ENCODE peak calls at places on chromosomes 12 and 14, in ten cellular contexts. D is ureter, N is A549, V is HEK293T, T is NCI-H1105, H is RPMI8226, W is NCI-H82, F is NCI-H1694 treated with DMSO at 0.1 percent for 48 hours, I is sigmoid colon, Y is psoas muscle. O is an unnamed sample.
A peak's percentile ranks its signal among the peaks of the same experiment; 100 is the strongest.

GRCh38 chr14:50260511-50260910 is 29.1 kb upstream of the SOS2 start:
- DNase-seq in D (no peak), N (no peak), V (peak; percentile 27), T (no peak), H (peak; percentile 15), W (peak; percentile 35), F (peak; percentile 1), I (no peak), Y (no peak), O (no peak)

GRCh38 chr14:70181276-70181675 is 7.5 kb downstream of the SLC8A3 start:
- DNase-seq in D (no peak), N (no peak), V (no peak), T (no peak), H (no peak), W (no peak), F (peak; percentile 25), I (no peak), Y (no peak), O (no peak)

GRCh38 chr14:50560929-50561280 is 960 bp downstream of the ATL1 start:
- DNase-seq in D (peak; percentile 86), N (peak; percentile 26), V (peak; percentile 52), T (peak; percentile 76), H (no peak), W (peak; percentile 78), F (peak; percentile 71), I (peak; percentile 94), Y (peak; percentile 85), O (peak; percentile 80)

GRCh38 chr12:55935742-55936151 is 4.8 kb downstream of the DGKA start:
- DNase-seq in D (no peak), N (no peak), V (no peak), T (no peak), H (no peak), W (no peak), F (no peak), I (peak; percentile 78), Y (peak; percentile 51), O (no peak)

GRCh38 chr14:102622262-102622885 is 29.9 kb downstream of the RCOR1 start:
- DNase-seq in D (no peak), N (no peak), V (no peak), T (no peak), H (no peak), W (peak; percentile 58), F (no peak), I (no peak), Y (no peak), O (no peak)

GRCh38 chr12:120639771-120640721 is at the start of gene CABP1:
- DNase-seq in D (no peak), N (peak; percentile 56), V (peak; percentile 73), T (peak; percentile 45), H (peak; percentile 43), W (peak; percentile 77), F (no peak), I (no peak), Y (no peak), O (peak; percentile 35)

GRCh38 chr12:82627799-82628198 is 58.9 kb upstream of the TMTC2 start:
- DNase-seq in D (no peak), N (peak; percentile 20), V (peak; percentile 27), T (no peak), H (no peak), W (peak; percentile 55), F (peak; percentile 20), I (no peak), Y (no peak), O (no peak)

GRCh38 chr12:12384601-12385321 is 27.9 kb downstream of the BORCS5 start:
- DNase-seq in D (no peak), N (no peak), V (no peak), T (no peak), H (no peak), W (no peak), F (no peak), I (no peak), Y (no peak), O (no peak)

GRCh38 chr14:42671636-42672035 is 1065.0 kb downstream of the LRFN5 start:
- DNase-seq in D (no peak), N (no peak), V (no peak), T (no peak), H (no peak), W (no peak), F (no peak), I (no peak), Y (no peak), O (no peak)

GRCh38 chr12:117994551-117995438 is 21.7 kb upstream of the RFC5 start:
- DNase-seq in D (no peak), N (no peak), V (no peak), T (no peak), H (no peak), W (no peak), F (no peak), I (no peak), Y (no peak), O (no peak)

GRCh38 chr14:52853522-52853854 is 62.1 kb upstream of the GNPNAT1 start:
- DNase-seq in D (no peak), N (no peak), V (no peak), T (no peak), H (no peak), W (no peak), F (no peak), I (no peak), Y (no peak), O (no peak)

GRCh38 chr14:72755766-72756165 is 138.1 kb downstream of the DPF3 start:
- DNase-seq in D (no peak), N (no peak), V (no peak), T (no peak), H (no peak), W (no peak), F (no peak), I (no peak), Y (no peak), O (no peak)

GRCh38 chr12:106897082-106897481 is 58.6 kb upstream of the TMEM263 start:
- DNase-seq in D (no peak), N (no peak), V (no peak), T (no peak), H (no peak), W (peak; percentile 37), F (no peak), I (no peak), Y (no peak), O (no peak)

GRCh38 chr14:76584271-76584702 is 177.0 kb upstream of the VASH1 start:
- DNase-seq in D (no peak), N (no peak), V (peak; percentile 28), T (peak; percentile 51), H (no peak), W (no peak), F (peak; percentile 99), I (no peak), Y (no peak), O (no peak)

GRCh38 chr12:42631507-42631906 is 42.0 kb upstream of the PRICKLE1 start:
- DNase-seq in D (no peak), N (no peak), V (no peak), T (no peak), H (no peak), W (no peak), F (no peak), I (no peak), Y (no peak), O (no peak)

GRCh38 chr12:48980953-48981756 is 3.0 kb downstream of the WNT1 start:
- DNase-seq in D (no peak), N (peak; percentile 66), V (no peak), T (no peak), H (peak; percentile 67), W (no peak), F (no peak), I (no peak), Y (no peak), O (no peak)

GRCh38 chr12:130137141-130138018 is 24.9 kb upstream of the FZD10 start:
- DNase-seq in D (peak; percentile 55), N (no peak), V (no peak), T (peak; percentile 64), H (peak; percentile 31), W (no peak), F (no peak), I (no peak), Y (no peak), O (no peak)

GRCh38 chr14:105919458-105920150 is 393.2 kb downstream of the TMEM121 start:
- DNase-seq in D (no peak), N (no peak), V (no peak), T (no peak), H (no peak), W (no peak), F (no peak), I (peak; percentile 57), Y (no peak), O (no peak)

GRCh38 chr14:61695695-61696527 is 598 bp downstream of the HIF1A start:
- DNase-seq in D (peak; percentile 70), N (peak; percentile 45), V (peak; percentile 46), T (peak; percentile 51), H (peak; percentile 49), W (peak; percentile 80), F (peak; percentile 70), I (peak; percentile 80), Y (peak; percentile 56), O (peak; percentile 53)

GRCh38 chr12:124581299-124581698 is 13.9 kb upstream of the NCOR2 start:
- DNase-seq in D (no peak), N (no peak), V (no peak), T (no peak), H (no peak), W (no peak), F (no peak), I (no peak), Y (no peak), O (no peak)

GRCh38 chr12:110279976-110280783 is 867 bp upstream of the ATP2A2 start:
- DNase-seq in D (peak; percentile 62), N (peak; percentile 72), V (no peak), T (peak; percentile 49), H (peak; percentile 93), W (peak; percentile 89), F (peak; percentile 47), I (peak; percentile 77), Y (peak; percentile 67), O (peak; percentile 76)